ENCODE peak calls at places on chromosomes 5 and 9, in six cellular contexts. One of them, this sample, is unnamed. For H3K4me1, the result is how much of the 10 kb centered on the place peaks cover.

GRCh38 chr5:54610197-54610898 is 92.8 kb downstream of the SNX18 start:
- DNase-seq in cardiac muscle cell: peak
- DNase-seq in stomach: no peak
- DNase-seq in pancreas: no peak
- DNase-seq in ascending aorta: no peak
- DNase-seq in Caco-2: no peak
- DNase-seq in this sample: no peak

GRCh38 chr5:132543472-132544201 is at the start of gene IL5:
- DNase-seq in cardiac muscle cell: no peak
- DNase-seq in stomach: no peak
- DNase-seq in pancreas: no peak
- DNase-seq in ascending aorta: no peak
- DNase-seq in Caco-2: no peak
- DNase-seq in this sample: no peak

GRCh38 chr9:80177949-80178480 is 606.2 kb downstream of the TLE4 start:
- DNase-seq in cardiac muscle cell: no peak
- DNase-seq in stomach: no peak
- DNase-seq in pancreas: no peak
- DNase-seq in ascending aorta: no peak
- DNase-seq in Caco-2: no peak
- DNase-seq in this sample: no peak

GRCh38 chr9:16136961-16137360 is 584.1 kb downstream of the CCDC171 start:
- DNase-seq in cardiac muscle cell: peak
- DNase-seq in stomach: no peak
- DNase-seq in pancreas: no peak
- DNase-seq in ascending aorta: no peak
- DNase-seq in Caco-2: no peak
- DNase-seq in this sample: no peak

GRCh38 chr9:117958726-117959125 is 254.5 kb downstream of the TLR4 start:
- DNase-seq in cardiac muscle cell: no peak
- DNase-seq in stomach: no peak
- DNase-seq in pancreas: no peak
- DNase-seq in ascending aorta: no peak
- DNase-seq in Caco-2: no peak
- DNase-seq in this sample: no peak

GRCh38 chr5:138440226-138441073 is 1.6 kb downstream of the REEP2 start:
- DNase-seq in cardiac muscle cell: no peak
- DNase-seq in stomach: no peak
- DNase-seq in pancreas: peak
- DNase-seq in ascending aorta: peak
- DNase-seq in Caco-2: no peak
- DNase-seq in this sample: no peak

GRCh38 chr5:147567917-147568598 is 58.2 kb upstream of the DPYSL3 start:
- DNase-seq in cardiac muscle cell: peak
- DNase-seq in stomach: no peak
- DNase-seq in pancreas: no peak
- DNase-seq in ascending aorta: no peak
- DNase-seq in Caco-2: peak
- DNase-seq in this sample: no peak

GRCh38 chr5:151917931-151918330 is 6.7 kb downstream of the GLRA1 start:
- DNase-seq in cardiac muscle cell: no peak
- DNase-seq in stomach: no peak
- DNase-seq in pancreas: no peak
- DNase-seq in ascending aorta: no peak
- DNase-seq in Caco-2: no peak
- DNase-seq in this sample: no peak

GRCh38 chr9:114718801-114719221 is 36.8 kb upstream of the TEX48 start:
- DNase-seq in cardiac muscle cell: no peak
- DNase-seq in stomach: peak
- DNase-seq in pancreas: no peak
- DNase-seq in ascending aorta: no peak
- DNase-seq in Caco-2: no peak
- DNase-seq in this sample: no peak

GRCh38 chr9:110050925-110051355 is 157.0 kb downstream of the C9orf152 start:
- DNase-seq in cardiac muscle cell: peak
- DNase-seq in stomach: no peak
- DNase-seq in pancreas: no peak
- DNase-seq in ascending aorta: peak
- DNase-seq in Caco-2: no peak
- DNase-seq in this sample: peak

GRCh38 chr9:13992136-13992798 is 321.7 kb downstream of the NFIB start:
- DNase-seq in cardiac muscle cell: peak
- DNase-seq in stomach: no peak
- DNase-seq in pancreas: no peak
- DNase-seq in ascending aorta: no peak
- DNase-seq in Caco-2: no peak
- DNase-seq in this sample: no peak

GRCh38 chr5:172768573-172769323 is 2.2 kb downstream of the DUSP1 start:
- DNase-seq in cardiac muscle cell: peak
- DNase-seq in stomach: peak
- DNase-seq in pancreas: no peak
- DNase-seq in ascending aorta: peak
- DNase-seq in Caco-2: no peak
- DNase-seq in this sample: no peak

GRCh38 chr5:15669826-15670225 is 169.8 kb downstream of the FBXL7 start:
- DNase-seq in cardiac muscle cell: no peak
- DNase-seq in stomach: no peak
- DNase-seq in pancreas: no peak
- DNase-seq in ascending aorta: no peak
- DNase-seq in Caco-2: no peak
- DNase-seq in this sample: no peak

GRCh38 chr9:34577635-34578240 is 11.8 kb downstream of the CNTFR start:
- DNase-seq in cardiac muscle cell: no peak
- DNase-seq in stomach: no peak
- DNase-seq in pancreas: no peak
- DNase-seq in ascending aorta: no peak
- DNase-seq in Caco-2: no peak
- DNase-seq in this sample: no peak

GRCh38 chr5:139903805-139904565 is 108.4 kb downstream of the PSD2 start:
- DNase-seq in cardiac muscle cell: peak
- DNase-seq in stomach: no peak
- DNase-seq in pancreas: peak
- DNase-seq in ascending aorta: peak
- DNase-seq in Caco-2: no peak
- DNase-seq in this sample: no peak

GRCh38 chr5:42390115-42390514 is 33.1 kb upstream of the GHR start:
- DNase-seq in cardiac muscle cell: no peak
- DNase-seq in stomach: no peak
- DNase-seq in pancreas: no peak
- DNase-seq in ascending aorta: no peak
- DNase-seq in Caco-2: peak
- DNase-seq in this sample: no peak

GRCh38 chr9:87732756-87733155 is 6.8 kb downstream of the CTSL start:
- DNase-seq in cardiac muscle cell: no peak
- DNase-seq in stomach: no peak
- DNase-seq in pancreas: no peak
- DNase-seq in ascending aorta: no peak
- DNase-seq in Caco-2: no peak
- DNase-seq in this sample: no peak
- H3K4me1 ChIP-seq in cardiac muscle cell: under half
- H3K4me1 ChIP-seq in stomach: under half
- H3K4me1 ChIP-seq in pancreas: under half
- H3K4me1 ChIP-seq in ascending aorta: under half
- H3K4me1 ChIP-seq in Caco-2: under half
- H3K4me1 ChIP-seq in this sample: under half

GRCh38 chr9:125749951-125750655 is 2.9 kb downstream of the PBX3 start:
- DNase-seq in cardiac muscle cell: peak
- DNase-seq in stomach: no peak
- DNase-seq in pancreas: no peak
- DNase-seq in ascending aorta: no peak
- DNase-seq in Caco-2: no peak
- DNase-seq in this sample: no peak
- H3K4me3 ChIP-seq in cardiac muscle cell: peak
- H3K4me3 ChIP-seq in stomach: peak
- H3K4me3 ChIP-seq in pancreas: peak
- H3K4me3 ChIP-seq in ascending aorta: peak
- H3K4me3 ChIP-seq in Caco-2: no peak
- H3K4me3 ChIP-seq in this sample: no peak

GRCh38 chr9:127061411-127061810 is 61.0 kb downstream of the ANGPTL2 start:
- DNase-seq in cardiac muscle cell: no peak
- DNase-seq in stomach: no peak
- DNase-seq in pancreas: no peak
- DNase-seq in ascending aorta: no peak
- DNase-seq in Caco-2: no peak
- DNase-seq in this sample: no peak

GRCh38 chr9:127057970-127058644 is 64.3 kb downstream of the ANGPTL2 start:
- DNase-seq in cardiac muscle cell: no peak
- DNase-seq in stomach: peak
- DNase-seq in pancreas: no peak
- DNase-seq in ascending aorta: peak
- DNase-seq in Caco-2: no peak
- DNase-seq in this sample: no peak

GRCh38 chr9:127059648-127060365 is 62.6 kb downstream of the ANGPTL2 start:
- DNase-seq in cardiac muscle cell: no peak
- DNase-seq in stomach: no peak
- DNase-seq in pancreas: no peak
- DNase-seq in ascending aorta: peak
- DNase-seq in Caco-2: no peak
- DNase-seq in this sample: no peak

GRCh38 chr9:127058645-127059021 is 63.8 kb downstream of the ANGPTL2 start:
- DNase-seq in cardiac muscle cell: no peak
- DNase-seq in stomach: no peak
- DNase-seq in pancreas: no peak
- DNase-seq in ascending aorta: peak
- DNase-seq in Caco-2: no peak
- DNase-seq in this sample: no peak

GRCh38 chr9:127059030-127059429 is 63.4 kb downstream of the ANGPTL2 start:
- DNase-seq in cardiac muscle cell: no peak
- DNase-seq in stomach: no peak
- DNase-seq in pancreas: no peak
- DNase-seq in ascending aorta: no peak
- DNase-seq in Caco-2: no peak
- DNase-seq in this sample: no peak
- H3K4me1 ChIP-seq in cardiac muscle cell: under half
- H3K4me1 ChIP-seq in stomach: under half
- H3K4me1 ChIP-seq in pancreas: under half
- H3K4me1 ChIP-seq in ascending aorta: under half
- H3K4me1 ChIP-seq in Caco-2: under half
- H3K4me1 ChIP-seq in this sample: under half

GRCh38 chr5:145473032-145473642 is 362.0 kb downstream of the PRELID2 start:
- DNase-seq in cardiac muscle cell: peak
- DNase-seq in stomach: no peak
- DNase-seq in pancreas: no peak
- DNase-seq in ascending aorta: no peak
- DNase-seq in Caco-2: no peak
- DNase-seq in this sample: no peak
- H3K4me3 ChIP-seq in cardiac muscle cell: no peak
- H3K4me3 ChIP-seq in stomach: no peak
- H3K4me3 ChIP-seq in pancreas: no peak
- H3K4me3 ChIP-seq in ascending aorta: no peak
- H3K4me3 ChIP-seq in Caco-2: no peak
- H3K4me3 ChIP-seq in this sample: no peak

GRCh38 chr9:124285490-124285889 is 27.7 kb downstream of the NEK6 start:
- DNase-seq in cardiac muscle cell: no peak
- DNase-seq in stomach: no peak
- DNase-seq in pancreas: no peak
- DNase-seq in ascending aorta: no peak
- DNase-seq in Caco-2: no peak
- DNase-seq in this sample: no peak
- H3K4me1 ChIP-seq in cardiac muscle cell: under half
- H3K4me1 ChIP-seq in stomach: half or more
- H3K4me1 ChIP-seq in pancreas: under half
- H3K4me1 ChIP-seq in ascending aorta: under half
- H3K4me1 ChIP-seq in Caco-2: under half
- H3K4me1 ChIP-seq in this sample: under half

GRCh38 chr9:97220894-97221477 is 86.5 kb upstream of the CCDC180 start:
- DNase-seq in cardiac muscle cell: no peak
- DNase-seq in stomach: no peak
- DNase-seq in pancreas: peak
- DNase-seq in ascending aorta: no peak
- DNase-seq in Caco-2: no peak
- DNase-seq in this sample: no peak
- H3K4me3 ChIP-seq in cardiac muscle cell: peak
- H3K4me3 ChIP-seq in stomach: peak
- H3K4me3 ChIP-seq in pancreas: peak
- H3K4me3 ChIP-seq in ascending aorta: peak
- H3K4me3 ChIP-seq in Caco-2: peak
- H3K4me3 ChIP-seq in this sample: no peak

DNA sequence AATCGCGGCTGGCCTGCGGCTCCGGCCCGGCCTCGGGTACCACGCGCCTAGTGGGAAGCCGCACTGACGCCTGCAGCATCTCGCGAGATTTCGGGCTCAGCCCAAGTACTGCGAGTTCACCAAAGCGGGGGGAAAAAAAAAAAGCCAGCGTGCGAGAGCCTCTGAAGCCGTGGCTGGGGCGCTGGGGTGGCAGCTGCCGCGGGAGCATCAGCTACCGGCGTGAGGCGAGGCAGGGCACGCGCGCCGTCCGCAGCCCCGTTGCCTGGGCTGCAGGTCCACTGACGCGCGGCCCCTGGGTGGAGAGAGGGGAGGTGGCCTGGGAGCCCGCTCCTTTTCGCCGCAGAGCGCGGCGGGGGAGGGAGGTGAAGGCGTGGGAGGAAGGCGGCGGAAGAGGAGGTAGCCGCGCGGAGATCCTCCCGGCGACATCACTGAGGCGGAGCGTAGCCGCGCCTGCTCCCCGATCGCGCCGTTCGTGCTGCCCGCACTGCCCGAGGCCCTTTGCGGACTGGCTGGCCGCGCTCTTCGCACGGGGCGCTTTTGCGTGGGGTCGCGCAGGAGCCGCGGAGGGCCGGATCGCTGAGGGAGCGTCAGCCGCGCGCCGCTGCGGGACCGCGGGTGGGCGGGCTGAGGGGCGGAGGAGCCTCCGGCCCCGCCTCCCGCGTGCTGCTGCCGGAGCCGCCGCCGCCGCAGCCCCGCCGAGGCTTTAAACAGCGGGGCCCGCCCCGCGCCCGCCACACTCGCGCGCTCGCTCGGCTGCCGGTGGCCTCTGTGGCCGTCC is at the start of gene SLC12A2:
- DNase-seq in cardiac muscle cell: peak
- DNase-seq in stomach: peak
- DNase-seq in pancreas: peak
- DNase-seq in ascending aorta: peak
- DNase-seq in Caco-2: peak
- DNase-seq in this sample: peak
- H3K4me1 ChIP-seq in cardiac muscle cell: under half
- H3K4me1 ChIP-seq in stomach: half or more
- H3K4me1 ChIP-seq in pancreas: under half
- H3K4me1 ChIP-seq in ascending aorta: under half
- H3K4me1 ChIP-seq in Caco-2: under half
- H3K4me1 ChIP-seq in this sample: under half

DNA sequence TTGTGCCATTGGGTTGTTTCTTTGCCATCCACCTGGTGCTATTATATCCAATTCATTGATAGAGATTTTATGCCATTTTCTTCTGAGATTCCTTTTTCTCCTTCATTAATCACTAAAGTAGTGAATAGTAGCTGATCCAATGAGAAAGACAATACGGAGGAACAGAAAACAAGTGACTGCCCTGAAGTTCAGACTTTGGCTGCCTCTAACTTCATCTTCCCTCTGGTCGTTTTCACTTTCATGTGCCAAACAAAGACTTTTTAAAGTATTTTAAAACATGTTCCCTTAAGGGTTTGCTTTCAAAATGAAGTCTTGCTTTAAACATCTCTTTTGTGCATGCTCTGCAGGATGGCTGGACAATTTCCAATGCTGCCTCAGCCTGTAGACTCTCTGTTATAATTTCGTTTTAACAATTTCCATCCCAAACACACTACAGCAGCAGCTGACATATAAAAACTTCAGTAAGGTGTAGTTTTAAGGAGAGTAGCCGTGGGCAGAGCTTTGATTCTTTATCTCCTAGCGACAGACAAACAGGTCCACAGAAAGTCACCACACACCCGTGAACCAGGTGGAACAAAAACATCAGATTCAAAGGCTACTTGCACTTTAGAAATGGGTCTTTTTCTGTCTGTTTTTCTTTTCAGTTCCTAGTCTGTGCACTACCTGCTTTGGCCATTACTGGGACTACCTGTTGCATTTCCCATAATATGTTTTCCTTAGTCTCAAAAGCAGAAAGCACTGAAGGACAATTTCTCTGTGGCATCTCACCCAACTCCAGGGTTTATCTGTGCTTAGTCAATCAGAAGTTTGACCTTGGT is 309.0 kb downstream of the DTWD2 start:
- DNase-seq in cardiac muscle cell: no peak
- DNase-seq in stomach: no peak
- DNase-seq in pancreas: no peak
- DNase-seq in ascending aorta: no peak
- DNase-seq in Caco-2: no peak
- DNase-seq in this sample: no peak
- H3K4me3 ChIP-seq in cardiac muscle cell: no peak
- H3K4me3 ChIP-seq in stomach: no peak
- H3K4me3 ChIP-seq in pancreas: no peak
- H3K4me3 ChIP-seq in ascending aorta: no peak
- H3K4me3 ChIP-seq in Caco-2: no peak
- H3K4me3 ChIP-seq in this sample: no peak